ENCODE peak calls at places on chromosomes 11 and 22, in four cellular contexts. C, E, X and G are unnamed samples.

GRCh38 chr11:126518130-126518995 is 162.9 kb downstream of the ST3GAL4 start:
- DNase-seq in C (no peak), E (no peak), X (no peak), G (no peak)

GRCh38 chr22:24460418-24461089 is 33.2 kb downstream of the ADORA2A start:
- DNase-seq in C (peak; percentile 59), E (no peak), X (no peak), G (no peak)

GRCh38 chr11:121591405-121592033 is 138.8 kb upstream of the SORL1-AS1 start:
- DNase-seq in C (peak; percentile 77), E (peak; percentile 78), X (peak; percentile 78), G (no peak)

GRCh38 chr11:125057370-125058060 is 5.6 kb upstream of the SLC37A2 start:
- DNase-seq in C (no peak), E (no peak), X (no peak), G (no peak)

GRCh38 chr11:122681070-122681469 is 25.5 kb downstream of the UBASH3B start:
- DNase-seq in C (no peak), E (no peak), X (no peak), G (no peak)

GRCh38 chr22:22375586-22376351 is 131.2 kb downstream of the VPREB1 start:
- DNase-seq in C (no peak), E (no peak), X (no peak), G (peak; percentile 81)

GRCh38 chr11:66365166-66365565 is 6.4 kb downstream of the SLC29A2 start:
- DNase-seq in C (no peak), E (no peak), X (no peak), G (no peak)

GRCh38 chr11:59102259-59102765 is 4.7 kb upstream of the FAM111B start:
- DNase-seq in C (peak; percentile 13), E (peak; percentile 71), X (peak; percentile 53), G (no peak)

GRCh38 chr11:8649361-8649760 is 33.1 kb downstream of the TRIM66 start:
- DNase-seq in C (peak; percentile 48), E (no peak), X (no peak), G (no peak)

GRCh38 chr11:44322243-44322642 is 12.3 kb upstream of the ALX4 start:
- DNase-seq in C (no peak), E (no peak), X (no peak), G (no peak)

GRCh38 chr11:66459138-66459778 is 7.4 kb upstream of the PELI3 start:
- DNase-seq in C (no peak), E (no peak), X (no peak), G (no peak)

GRCh38 chr11:107468596-107468995 is 11.0 kb upstream of the CWF19L2 start:
- DNase-seq in C (peak; percentile 1), E (no peak), X (no peak), G (no peak)

GRCh38 chr11:81331611-81332205 is 1402.0 kb downstream of the FAM181B start:
- DNase-seq in C (no peak), E (no peak), X (no peak), G (no peak)

GRCh38 chr11:86245369-86246292 is 1.1 kb downstream of the EED start:
- DNase-seq in C (peak; percentile 18), E (no peak), X (peak; percentile 8), G (no peak)

GRCh38 chr11:35629914-35630313 is 11.7 kb downstream of the FJX1 start:
- DNase-seq in C (peak; percentile 97), E (no peak), X (no peak), G (no peak)

GRCh38 chr11:34235189-34235588 is 122.6 kb downstream of the ABTB2 start:
- DNase-seq in C (no peak), E (no peak), X (no peak), G (no peak)

GRCh38 chr11:33860926-33861325 is 30.9 kb downstream of the LMO2 start:
- DNase-seq in C (no peak), E (no peak), X (no peak), G (no peak)

GRCh38 chr11:123145220-123145619 is 49.8 kb downstream of the CLMP start:
- DNase-seq in C (peak; percentile 62), E (no peak), X (no peak), G (no peak)

GRCh38 chr11:95153857-95154246 is 64.2 kb downstream of the ENDOD1 start:
- DNase-seq in C (no peak), E (no peak), X (no peak), G (no peak)

GRCh38 chr22:40723396-40723933 is 44.2 kb downstream of the MCHR1 start:
- DNase-seq in C (no peak), E (no peak), X (no peak), G (no peak)

GRCh38 chr11:131815631-131816030 is 445.2 kb downstream of the NTM start:
- DNase-seq in C (no peak), E (no peak), X (no peak), G (no peak)

GRCh38 chr11:97290444-97291041 is 900.7 kb downstream of the JRKL start:
- DNase-seq in C (peak; percentile 78), E (no peak), X (no peak), G (no peak)

GRCh38 chr11:124946735-124947141 is 7.3 kb upstream of the CCDC15 start:
- DNase-seq in C (peak; percentile 3), E (no peak), X (no peak), G (no peak)

GRCh38 chr11:42770444-42771065 is 541.2 kb upstream of the API5 start:
- DNase-seq in C (no peak), E (no peak), X (peak; percentile 29), G (no peak)

GRCh38 chr11:93766504-93766903 is 17.6 kb upstream of the MED17 start:
- DNase-seq in C (no peak), E (no peak), X (no peak), G (no peak)

GRCh38 chr11:69535928-69536327 is 54.5 kb downstream of the LINC01488 start:
- DNase-seq in C (no peak), E (no peak), X (no peak), G (no peak)

GRCh38 chr11:125959511-125959910 is 13.7 kb downstream of the VSIG10L2 start:
- DNase-seq in C (no peak), E (no peak), X (no peak), G (no peak)

GRCh38 chr22:36183446-36183845 is 18.2 kb downstream of the APOL4 start:
- DNase-seq in C (no peak), E (no peak), X (no peak), G (no peak)

GRCh38 chr11:44860346-44860745 is 90.3 kb downstream of the TP53I11 start:
- DNase-seq in C (no peak), E (no peak), X (no peak), G (no peak)

DNA sequence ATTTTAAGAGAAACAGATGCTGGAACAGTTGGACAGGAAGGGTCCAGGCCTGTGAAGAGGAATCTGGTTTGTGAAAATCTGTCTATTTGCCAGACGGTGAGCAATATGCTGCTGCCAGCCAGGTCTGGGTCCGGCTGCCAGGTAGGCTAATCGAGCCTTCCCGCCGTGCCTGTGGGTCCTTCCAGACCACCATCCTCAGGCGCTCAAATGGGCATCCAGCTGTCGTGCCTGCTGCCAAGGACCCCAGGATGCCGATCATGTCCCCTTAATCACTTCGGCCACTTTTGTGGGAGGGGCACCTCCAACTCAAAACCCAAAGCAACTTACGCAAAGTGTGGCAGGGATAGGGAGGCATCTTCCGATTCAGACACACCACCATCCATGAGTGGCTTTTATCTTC is 528.5 kb downstream of the MIAT start:
- DNase-seq in C (no peak), E (peak; percentile 57), X (no peak), G (no peak)
- TF ChIP-seq CTCF in C (no peak), E (no peak), X (no peak), G (no peak)

GRCh38 chr22:20776624-20777405 is 2.9 kb downstream of the SERPIND1 start:
- DNase-seq in C (no peak), E (no peak), X (no peak), G (no peak)
- TF ChIP-seq CTCF in C (no peak), E (no peak), X (no peak), G (no peak)

DNA sequence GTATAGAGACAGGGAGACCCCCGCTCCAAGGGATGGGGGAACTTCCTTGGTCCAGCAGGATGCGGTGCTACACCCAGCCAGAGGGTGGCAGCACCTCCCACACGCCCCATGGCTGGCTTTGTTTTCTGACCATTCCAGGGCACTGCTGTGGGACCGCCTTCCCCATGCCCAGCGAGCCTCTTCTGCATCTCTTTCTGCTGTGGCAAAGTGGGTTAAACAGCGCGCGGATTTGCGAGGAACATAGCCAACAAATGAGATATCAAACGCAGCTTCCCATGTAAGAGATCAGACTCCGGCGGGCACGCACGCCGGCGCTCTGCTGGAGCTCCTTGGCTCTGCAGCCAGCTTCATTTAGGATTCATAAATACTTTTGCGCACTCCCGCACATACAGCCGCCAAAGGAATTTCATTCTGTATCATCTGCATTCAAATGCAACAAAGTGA is 485.8 kb upstream of the CADM1 start:
- DNase-seq in C (no peak), E (no peak), X (peak; percentile 44), G (no peak)
- TF ChIP-seq CTCF in C (peak; percentile 40), E (peak; percentile 79), X (peak; percentile 74), G (peak; percentile 50)

DNA sequence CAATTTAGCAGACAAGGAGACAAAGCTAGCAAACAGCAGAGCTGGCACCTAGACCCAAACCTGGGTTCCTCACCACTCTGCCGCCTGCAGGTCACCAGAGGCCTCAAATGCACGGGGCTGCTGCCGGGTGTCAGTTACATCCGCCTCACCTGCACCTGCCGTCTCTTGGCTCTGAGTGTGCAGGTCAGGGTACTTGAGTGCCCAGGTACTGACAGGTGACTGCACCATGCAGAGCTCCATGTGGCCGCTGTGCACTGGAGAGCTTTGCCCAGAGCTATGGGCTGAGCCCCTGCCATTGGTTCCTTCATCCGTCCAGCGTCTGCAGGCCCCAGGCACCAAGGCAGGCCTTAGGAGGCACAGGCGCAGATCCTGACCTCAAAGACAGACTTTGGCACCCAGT is 35.0 kb downstream of the PDGFB start:
- DNase-seq in C (no peak), E (no peak), X (no peak), G (no peak)
- TF ChIP-seq CTCF in C (no peak), E (no peak), X (no peak), G (no peak)

GRCh38 chr11:104609297-104609696 is 289.0 kb downstream of the CASP12 start:
- DNase-seq in C (peak; percentile 86), E (no peak), X (peak; percentile 1), G (no peak)
- TF ChIP-seq CTCF in C (peak; percentile 86), E (peak; percentile 75), X (peak; percentile 71), G (peak; percentile 86)

GRCh38 chr22:38097557-38098409 is 12.7 kb downstream of the BAIAP2L2 start:
- DNase-seq in C (no peak), E (peak; percentile 68), X (peak; percentile 43), G (no peak)
- TF ChIP-seq CTCF in C (peak; percentile 58), E (peak; percentile 71), X (peak; percentile 59), G (peak; percentile 43)

GRCh38 chr22:17655289-17655688 is 16.7 kb downstream of the BCL2L13 start:
- DNase-seq in C (no peak), E (no peak), X (no peak), G (no peak)
- TF ChIP-seq CTCF in C (no peak), E (no peak), X (no peak), G (no peak)